ENCODE peak calls at places on chromosomes 13 and 19, in five cellular contexts. I is stimulated activated CD4-positive, alpha-beta T cell treated with anti-CD3 and anti-CD28 coated beads, TNF-alpha, amount 100 ng/mL, for 48 hours; N is testis; H is fibroblast of pulmonary artery; G is substantia nigra. K is an unnamed sample.

GRCh38 chr13:82627183-82627582 is 1255.1 kb downstream of the SLITRK1 start:
- DNase-seq in I (no peak), N (no peak), H (peak), G (no peak), K (no peak)

GRCh38 chr19:54418030-54418929 is 3.0 kb downstream of the TTYH1 start:
- DNase-seq in I (no peak), N (peak), H (peak), G (no peak), K (no peak)

GRCh38 chr19:31269425-31270127 is 79.7 kb downstream of the TSHZ3 start:
- DNase-seq in I (no peak), N (no peak), H (no peak), G (no peak), K (no peak)

GRCh38 chr13:109381546-109382180 is 404.7 kb downstream of the IRS2 start:
- DNase-seq in I (no peak), N (no peak), H (peak), G (no peak), K (no peak)

GRCh38 chr19:15701757-15702589 is 25.9 kb upstream of the OR10H2 start:
- DNase-seq in I (no peak), N (no peak), H (no peak), G (no peak), K (no peak)

GRCh38 chr13:26300140-26300539 is 46.2 kb downstream of the CDK8 start:
- DNase-seq in I (no peak), N (no peak), H (peak), G (no peak), K (no peak)

GRCh38 chr19:55637534-55637933 is 3.3 kb upstream of the ZNF580 start:
- DNase-seq in I (no peak), N (no peak), H (no peak), G (no peak), K (no peak)

GRCh38 chr19:7928741-7929701 is 3.1 kb upstream of the CTXN1 start:
- DNase-seq in I (peak), N (no peak), H (peak), G (no peak), K (peak)

GRCh38 chr13:41694902-41695301 is 237.6 kb downstream of the RGCC start:
- DNase-seq in I (no peak), N (peak), H (peak), G (no peak), K (peak)

GRCh38 chr13:36207672-36208071 is 6.7 kb downstream of the SOHLH2 start:
- DNase-seq in I (no peak), N (no peak), H (peak), G (no peak), K (no peak)

GRCh38 chr19:6020972-6021805 is 43.2 kb upstream of the RANBP3 start:
- DNase-seq in I (no peak), N (no peak), H (no peak), G (no peak), K (peak)

GRCh38 chr19:2081873-2082810 is 14.0 kb downstream of the MOB3A start:
- DNase-seq in I (no peak), N (no peak), H (no peak), G (no peak), K (no peak)

GRCh38 chr19:18915639-18916038 is 3.5 kb downstream of the COPE start:
- DNase-seq in I (no peak), N (peak), H (peak), G (peak), K (peak)

GRCh38 chr19:461664-462551 is 1.1 kb upstream of the SHC2 start:
- DNase-seq in I (no peak), N (peak), H (no peak), G (no peak), K (no peak)

GRCh38 chr19:12801466-12802266 is at the start of the genes PRDX2 and THSD8:
- DNase-seq in I (peak), N (peak), H (peak), G (peak), K (peak)

GRCh38 chr13:73677041-73677589 is 457.1 kb downstream of the KLF12 start:
- DNase-seq in I (no peak), N (no peak), H (peak), G (no peak), K (no peak)

GRCh38 chr13:59531571-59532091 is 632.1 kb downstream of the DIAPH3 start:
- DNase-seq in I (no peak), N (peak), H (peak), G (peak), K (peak)

K was measured in psoas muscle.